ENCODE peak calls at places on chromosomes 16 and 17, in four cellular contexts. F is HEK293T, V is A549, Q is IMR-90. T is an unnamed sample.

GRCh38 chr16:10558746-10559641 is 21.4 kb downstream of the EMP2 start:
- DNase-seq in F (no peak), V (no peak), Q (no peak), T (no peak)

GRCh38 chr17:79991924-79992656 is 43.6 kb downstream of the TBC1D16 start:
- DNase-seq in F (peak), V (peak), Q (peak), T (no peak)

GRCh38 chr17:56505154-56505756 is 88.2 kb upstream of the NOG start:
- DNase-seq in F (no peak), Q (no peak), V (peak), T (no peak)

GRCh38 chr16:81214745-81215166 is 23.7 kb upstream of the BCO1 start:
- DNase-seq in F (peak), Q (peak), V (peak), T (no peak)

GRCh38 chr17:44788139-44788538 is 29.4 kb downstream of the ADAM11 start:
- DNase-seq in Q (peak), F (no peak), V (no peak), T (no peak)

GRCh38 chr16:73956592-73957495 is 339.8 kb upstream of the PSMD7 start:
- DNase-seq in Q (peak), F (peak), V (peak), T (peak)

GRCh38 chr16:83420206-83420760 is 387.5 kb upstream of the HSBP1 start:
- DNase-seq in V (no peak), F (peak), Q (peak), T (no peak)

GRCh38 chr16:10738231-10739077 is 5.2 kb upstream of the NUBP1 start:
- DNase-seq in F (no peak), V (peak), Q (peak), T (peak)

GRCh38 chr17:50721194-50722010 is 2.0 kb downstream of the LUC7L3 start:
- DNase-seq in Q (no peak), V (no peak), F (no peak), T (no peak)

GRCh38 chr17:16923097-16923903 is 48.6 kb downstream of the TNFRSF13B start:
- DNase-seq in Q (no peak), V (no peak), F (no peak), T (no peak)

GRCh38 chr16:2365895-2366294 is 25.4 kb upstream of the ABCA3 start:
- DNase-seq in V (no peak), Q (peak), F (no peak), T (no peak)

GRCh38 chr17:77924757-77925336 is 33.7 kb upstream of the TNRC6C start:
- DNase-seq in F (no peak), Q (peak), V (no peak), T (no peak)

GRCh38 chr16:68365167-68365817 is 54.5 kb downstream of the PRMT7 start:
- DNase-seq in V (no peak), F (no peak), Q (no peak), T (no peak)

GRCh38 chr17:4420692-4421131 is 13.0 kb upstream of the SPNS3 start:
- DNase-seq in Q (peak), F (peak), V (peak), T (peak)

GRCh38 chr17:65229596-65229995 is 92.4 kb downstream of the RGS9 start:
- DNase-seq in Q (no peak), F (no peak), V (no peak), T (no peak)

GRCh38 chr17:60586288-60586974 is 13.6 kb upstream of the PPM1D start:
- DNase-seq in V (peak), Q (peak), F (peak), T (no peak)

GRCh38 chr17:49987681-49988441 is 7.2 kb downstream of the DLX3 start:
- DNase-seq in F (no peak), Q (no peak), V (peak), T (no peak)

GRCh38 chr17:12789075-12789975 is at the start of gene ARHGAP44:
- DNase-seq in Q (peak), V (peak), F (peak), T (no peak)

GRCh38 chr16:27414803-27415431 is 12.9 kb downstream of the IL21R start:
- DNase-seq in F (no peak), Q (no peak), V (no peak), T (no peak)

GRCh38 chr17:73646409-73647305 is 2.4 kb upstream of the SDK2 start:
- DNase-seq in Q (no peak), F (no peak), V (peak), T (no peak)
- TF ChIP-seq BHLHE40 in Q (no peak), F (no peak), V (no peak), T (no peak)

GRCh38 chr16:58127634-58128033 is 1.5 kb downstream of the CFAP20 start:
- DNase-seq in V (no peak), F (no peak), Q (no peak), T (no peak)
- TF ChIP-seq BHLHE40 in V (no peak), F (no peak), Q (no peak), T (no peak)

GRCh38 chr17:32558997-32559650 is 72.3 kb downstream of the CDK5R1 start:
- DNase-seq in V (peak), F (no peak), Q (no peak), T (peak)
- TF ChIP-seq BHLHE40 in V (no peak), F (no peak), Q (no peak), T (peak)

GRCh38 chr17:59001158-59001814 is 105.4 kb downstream of the TRIM37 start:
- DNase-seq in V (peak), F (no peak), Q (peak), T (peak)
- TF ChIP-seq BHLHE40 in V (no peak), F (no peak), Q (no peak), T (peak)

GRCh38 chr16:66658143-66658859 is 38.2 kb downstream of the CMTM4 start:
- DNase-seq in F (no peak), Q (no peak), V (no peak), T (no peak)

GRCh38 chr16:66662445-66663194 is 33.9 kb downstream of the CMTM4 start:
- DNase-seq in V (peak), Q (peak), F (peak), T (no peak)

GRCh38 chr16:66658860-66659190 is 37.7 kb downstream of the CMTM4 start:
- DNase-seq in F (no peak), V (no peak), Q (no peak), T (no peak)

GRCh38 chr16:66661210-66661560 is 35.4 kb downstream of the CMTM4 start:
- DNase-seq in F (no peak), V (no peak), Q (no peak), T (no peak)

DNA sequence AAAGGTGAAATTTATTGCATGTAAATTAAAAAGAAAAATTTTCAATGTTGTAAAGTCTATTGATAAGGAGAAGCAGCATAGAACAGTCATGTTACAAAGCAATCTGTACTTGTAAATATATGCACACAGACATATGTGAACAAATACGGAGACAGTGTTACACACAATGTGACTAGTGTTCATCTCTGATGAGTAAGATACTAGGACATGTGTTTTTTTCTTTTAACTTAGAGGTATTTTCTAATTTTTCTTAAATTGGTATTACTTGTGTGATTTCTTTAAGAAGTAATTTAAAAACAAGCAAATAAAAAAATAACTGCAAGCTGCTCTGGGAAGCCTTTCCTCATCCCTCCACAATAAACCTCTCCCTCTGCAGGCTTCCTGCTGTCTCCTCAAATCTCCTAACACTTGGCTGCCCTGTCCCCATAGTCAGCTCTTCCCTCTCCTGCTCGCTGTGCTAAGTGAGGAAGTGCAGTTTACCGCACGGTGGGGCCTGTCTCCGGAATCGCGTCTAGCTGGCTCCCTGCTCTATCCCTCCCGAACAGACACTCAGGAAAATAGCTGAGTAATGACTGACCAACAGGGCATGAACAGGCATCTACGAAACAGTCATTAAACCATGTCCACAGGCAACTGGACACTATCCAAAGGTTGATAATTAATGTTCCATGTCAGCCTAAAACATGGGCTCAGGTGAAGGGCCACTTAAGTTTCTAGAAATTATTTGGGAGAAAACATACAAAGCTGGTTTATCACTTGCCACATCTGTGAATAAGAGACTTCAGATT is 35.9 kb downstream of the CMTM4 start:
- DNase-seq in V (peak), Q (peak), F (peak), T (no peak)
- TF ChIP-seq BHLHE40 in V (no peak), Q (no peak), F (no peak), T (no peak)

GRCh38 chr16:88810166-88810867 is 1.4 kb downstream of the APRT start:
- DNase-seq in V (no peak), F (no peak), Q (no peak), T (no peak)
- TF ChIP-seq BHLHE40 in V (no peak), F (no peak), Q (no peak), T (no peak)

T was measured in GM12878.